ENCODE peak calls at places on chromosome X, in five cellular contexts. E is cardiac fibroblast, J is psoas muscle, F is K562, H is Peyer's patch. L is an unnamed sample.

GRCh38 chrX:42289492-42290385 is 366.4 kb upstream of the CASK start:
- DNase-seq in E (no peak), F (no peak), J (no peak), H (no peak), L (no peak)

GRCh38 chrX:107450823-107451509 is 1.5 kb downstream of the FRMPD3 start:
- DNase-seq in F (peak; percentile 37), E (no peak), H (no peak), J (no peak), L (no peak)

GRCh38 chrX:31070057-31070468 is 1.8 kb downstream of the FTHL17 start:
- DNase-seq in F (no peak), E (no peak), J (no peak), H (no peak), L (no peak)

GRCh38 chrX:134679226-134679625 is 21.0 kb upstream of the PLAC1 start:
- DNase-seq in F (no peak), E (no peak), H (no peak), J (no peak), L (peak; percentile 66)

GRCh38 chrX:40107291-40108083 is 9.7 kb upstream of the BCOR start:
- DNase-seq in J (peak; percentile 74), H (peak; percentile 30), E (no peak), F (no peak), L (no peak)

GRCh38 chrX:119272882-119273806 is 37.1 kb downstream of the PGRMC1 start:
- DNase-seq in F (no peak), J (peak; percentile 59), H (no peak), E (peak; percentile 51), L (peak; percentile 7)

GRCh38 chrX:45889471-45889870 is 655.8 kb downstream of the ZNF674 start:
- DNase-seq in H (no peak), J (no peak), F (no peak), E (no peak), L (no peak)

GRCh38 chrX:79281775-79282174 is 85.4 kb downstream of the ITM2A start:
- DNase-seq in H (no peak), F (no peak), J (no peak), E (no peak), L (no peak)

GRCh38 chrX:78357342-78358055 is 30.1 kb upstream of the CYSLTR1 start:
- DNase-seq in H (no peak), J (no peak), F (no peak), E (no peak), L (no peak)

GRCh38 chrX:39890807-39891206 is 207.0 kb downstream of the BCOR start:
- DNase-seq in E (no peak), F (no peak), J (no peak), H (no peak), L (no peak)

GRCh38 chrX:10109695-10110094 is 47.1 kb upstream of the CLCN4 start:
- DNase-seq in J (peak; percentile 38), E (peak; percentile 19), F (no peak), H (no peak), L (no peak)

GRCh38 chrX:46040001-46040400 is 505.2 kb downstream of the ZNF674 start:
- DNase-seq in E (no peak), F (no peak), H (no peak), J (no peak), L (no peak)

GRCh38 chrX:136250191-136251041 is 784 bp downstream of the MAP7D3 start:
- DNase-seq in H (no peak), F (no peak), J (peak; percentile 15), E (peak; percentile 33), L (no peak)

GRCh38 chrX:134520860-134521390 is 61.0 kb downstream of the HPRT1 start:
- DNase-seq in J (no peak), F (no peak), H (no peak), E (peak; percentile 81), L (peak; percentile 77)

GRCh38 chrX:153726286-153727107 is 1.8 kb downstream of the ABCD1 start:
- DNase-seq in J (peak; percentile 61), E (peak; percentile 47), H (peak; percentile 85), F (peak; percentile 66), L (peak; percentile 38)

GRCh38 chrX:50211510-50211909 is 6.9 kb downstream of the CCNB3 start:
- DNase-seq in J (no peak), F (no peak), E (peak; percentile 8), H (no peak), L (peak; percentile 2)

GRCh38 chrX:52425710-52426245 is 57.0 kb downstream of the XAGE2 start:
- DNase-seq in H (no peak), E (peak; percentile 57), J (no peak), F (no peak), L (peak; percentile 90)

GRCh38 chrX:47059142-47059874 is 18.9 kb upstream of the RGN start:
- DNase-seq in F (no peak), H (no peak), J (no peak), E (no peak), L (no peak)

GRCh38 chrX:104913348-104913747 is 307.1 kb downstream of the TEX13A start:
- DNase-seq in E (peak; percentile 10), F (peak; percentile 6), H (no peak), J (no peak), L (no peak)

GRCh38 chrX:40864972-40865371 is 129.6 kb upstream of the MED14 start:
- DNase-seq in F (no peak), E (peak; percentile 28), H (no peak), J (no peak), L (peak; percentile 77)

GRCh38 chrX:120561634-120562568 is 1.1 kb upstream of the CUL4B start:
- DNase-seq in H (no peak), F (no peak), E (no peak), J (no peak), L (no peak)

GRCh38 chrX:72621619-72622485 is 49.2 kb upstream of the HDAC8 start:
- DNase-seq in J (no peak), E (peak; percentile 67), H (no peak), F (no peak), L (peak; percentile 59)

GRCh38 chrX:119145241-119145653 is 17.6 kb upstream of the KIAA1210 start:
- DNase-seq in F (no peak), H (no peak), J (no peak), E (peak; percentile 21), L (peak; percentile 24)

GRCh38 chrX:38225093-38225492 is 4.4 kb upstream of the SRPX start:
- DNase-seq in F (no peak), E (no peak), J (no peak), H (no peak), L (no peak)

GRCh38 chrX:75303795-75304194 is 29.9 kb downstream of the UPRT start:
- DNase-seq in E (peak; percentile 72), J (no peak), H (no peak), F (no peak), L (peak; percentile 87)

GRCh38 chrX:110026099-110026844 is 23.4 kb downstream of the TMEM164 start:
- DNase-seq in H (no peak), F (no peak), J (no peak), E (peak; percentile 45), L (peak; percentile 40)

GRCh38 chrX:100969936-100970335 is 428 bp downstream of the ARL13A start:
- DNase-seq in J (no peak), E (no peak), H (no peak), F (no peak), L (no peak)
- H3K4me3 ChIP-seq in J (no peak overlapping the region), E (no peak overlapping the region), H (no peak overlapping the region), F (no peak overlapping the region), L (no peak overlapping the region)

GRCh38 chrX:113726009-113726408 is 857.9 kb upstream of the HTR2C start:
- DNase-seq in H (no peak), F (no peak), J (no peak), E (no peak), L (no peak)
- H3K4me3 ChIP-seq in H (no peak overlapping the region), F (no peak overlapping the region), J (no peak overlapping the region), E (no peak overlapping the region), L (no peak overlapping the region)

DNA sequence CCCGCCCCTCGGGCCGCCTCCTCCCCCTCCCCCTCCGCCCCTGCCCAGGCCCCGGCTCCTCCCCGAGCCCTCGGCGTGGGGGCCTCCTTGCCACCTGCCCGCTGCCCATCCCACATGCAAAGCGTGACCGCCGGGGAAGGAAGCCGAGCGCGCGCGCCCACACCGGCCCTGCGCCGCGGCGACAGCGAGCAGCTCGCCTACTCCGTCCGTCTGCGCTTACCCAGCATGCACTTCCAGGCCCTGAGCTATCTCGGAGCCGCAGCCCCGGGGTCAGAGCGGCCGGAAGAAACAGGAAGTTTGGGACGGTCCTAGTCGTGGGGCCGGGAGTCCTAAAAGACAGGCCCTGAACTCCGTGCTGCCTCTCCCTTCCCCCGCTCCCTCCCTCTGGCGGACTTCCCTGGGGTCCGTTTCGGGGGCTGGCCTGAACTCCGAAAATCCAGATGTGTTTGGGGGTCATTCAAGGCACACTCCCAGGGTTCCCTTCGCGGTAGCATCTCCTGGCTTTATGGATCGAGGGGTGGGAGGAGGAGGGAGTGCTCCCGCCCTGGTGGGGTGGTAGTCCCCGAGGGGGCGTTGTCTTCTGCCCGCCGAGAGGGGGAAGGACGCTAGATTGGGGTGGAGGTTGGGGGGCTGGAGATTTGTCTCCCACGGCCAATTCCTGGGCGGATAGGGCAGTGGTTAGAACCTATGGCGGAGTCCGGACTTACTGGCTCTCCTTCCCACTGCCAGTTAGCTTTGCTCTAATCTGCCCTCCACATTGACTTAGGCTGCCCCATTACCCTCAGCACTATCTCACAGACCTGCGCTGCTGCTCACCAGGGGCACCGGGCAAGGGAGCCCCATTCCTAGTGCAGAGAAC is 25.0 kb upstream of the BCORL1 start:
- DNase-seq in H (peak; percentile 74), E (peak; percentile 44), F (peak; percentile 82), J (peak; percentile 71), L (peak; percentile 20)
- H3K4me3 ChIP-seq in H (peak overlapping the region; percentile 32), E (peak overlapping the region; percentile 21), F (peak overlapping the region; percentile 37), J (peak overlapping the region; percentile 61), L (peak overlapping the region; percentile 42)

DNA sequence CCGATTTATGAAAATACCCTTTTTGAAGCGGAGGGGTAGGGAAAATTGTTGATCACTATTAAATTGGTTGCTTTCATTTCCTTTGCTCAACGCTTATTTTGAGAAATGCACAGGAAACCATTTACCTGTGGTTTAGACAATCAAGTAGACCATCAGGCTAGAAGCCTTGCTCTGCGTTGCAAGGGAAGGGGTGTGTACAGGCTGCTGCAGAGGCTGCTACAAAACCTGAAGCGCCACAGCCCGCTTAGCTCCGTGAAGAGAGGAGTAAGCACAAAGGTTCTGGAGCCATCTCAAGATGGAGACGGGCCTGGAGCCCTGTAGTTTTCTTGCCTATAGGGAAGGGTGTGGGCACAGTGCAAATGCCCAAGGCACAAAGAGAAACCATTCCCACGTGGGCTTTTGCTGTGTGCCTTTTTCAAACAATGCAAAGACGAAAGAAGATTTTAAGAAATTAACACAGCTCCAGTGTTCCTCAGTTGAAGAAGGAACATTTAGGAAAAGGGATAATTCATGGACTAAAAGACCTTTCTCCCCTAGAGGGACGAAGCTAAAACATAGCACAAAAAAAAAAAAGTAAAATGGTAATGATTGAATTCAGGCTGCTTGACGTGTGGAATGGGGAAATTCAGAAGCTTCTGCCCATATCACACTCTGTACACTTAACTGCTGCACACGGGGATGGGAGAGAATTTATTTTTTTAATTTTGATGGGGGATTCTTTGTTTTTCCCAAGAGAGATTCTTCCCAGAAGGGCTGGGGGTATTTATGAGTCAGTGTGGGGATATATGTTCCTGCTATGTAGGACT is 3.5 kb downstream of the TMSB4X start:
- DNase-seq in F (no peak), J (no peak), H (peak; percentile 80), E (peak; percentile 88), L (peak; percentile 84)
- H3K4me3 ChIP-seq in F (peak overlapping the region; percentile 97), J (peak overlapping the region; percentile 73), H (peak overlapping the region; percentile 81), E (no peak overlapping the region), L (peak overlapping the region; percentile 80)

GRCh38 chrX:49037883-49038475 is 5.2 kb downstream of the TFE3 start:
- DNase-seq in J (no peak), E (peak; percentile 42), H (no peak), F (no peak), L (peak; percentile 48)

GRCh38 chrX:49041683-49042529 is 1.3 kb downstream of the TFE3 start:
- DNase-seq in J (peak; percentile 30), E (peak; percentile 39), F (no peak), H (no peak), L (peak; percentile 59)

GRCh38 chrX:49042581-49043219 is 457 bp downstream of the TFE3 start:
- DNase-seq in H (peak; percentile 17), F (no peak), J (no peak), E (no peak), L (no peak)

GRCh38 chrX:49039598-49040375 is 3.4 kb downstream of the TFE3 start:
- DNase-seq in H (peak; percentile 38), J (peak; percentile 67), E (peak; percentile 95), F (peak; percentile 78), L (peak; percentile 93)

GRCh38 chrX:49040376-49040955 is 2.7 kb downstream of the TFE3 start:
- DNase-seq in H (no peak), F (no peak), E (peak; percentile 31), J (no peak), L (peak; percentile 35)
- H3K4me3 ChIP-seq in H (no peak overlapping the region), F (peak overlapping the region; percentile 19), E (peak overlapping the region; percentile 38), J (peak overlapping the region; percentile 85), L (peak overlapping the region; percentile 69)